ENCODE peak calls at places on chromosomes 4 and X, in five cellular contexts. S is ovary; W is CD8-positive, alpha-beta T cell; R is fibroblast of lung; L is GM23338. D is an unnamed sample.

GRCh38 chr4:87011340-87012034 is 76.7 kb downstream of the AFF1 start:
- DNase-seq in R (peak; percentile 92), W (no peak), S (no peak), L (peak; percentile 75), D (peak; percentile 45)

GRCh38 chr4:185752881-185753280 is 59.1 kb downstream of the SORBS2 start:
- DNase-seq in L (no peak), W (no peak), S (no peak), R (peak; percentile 32), D (no peak)

GRCh38 chr4:113278324-113278934 is 229.0 kb downstream of the ANK2 start:
- DNase-seq in R (peak; percentile 74), S (peak; percentile 54), W (peak; percentile 17), L (peak; percentile 93), D (peak; percentile 64)

GRCh38 chrX:10754445-10754844 is 134.1 kb upstream of the MID1 start:
- DNase-seq in L (no peak), R (no peak), W (no peak), S (no peak), D (no peak)

GRCh38 chrX:110985470-110985869 is 110.5 kb upstream of the PAK3 start:
- DNase-seq in L (no peak), W (no peak), S (no peak), R (no peak), D (no peak)

GRCh38 chrX:95063554-95063953 is 1389.5 kb downstream of the FAM133A start:
- DNase-seq in R (peak; percentile 65), W (no peak), L (no peak), S (no peak), D (no peak)

GRCh38 chr4:121189811-121190210 is 25.7 kb upstream of the TNIP3 start:
- DNase-seq in L (no peak), S (no peak), R (no peak), W (peak; percentile 41), D (no peak)

GRCh38 chr4:167826281-167826680 is 266.1 kb upstream of the ANXA10 start:
- DNase-seq in R (no peak), W (no peak), S (no peak), L (no peak), D (no peak)

GRCh38 chrX:46757593-46757992 is 1.3 kb downstream of the SLC9A7 start:
- DNase-seq in R (peak; percentile 52), S (no peak), W (no peak), L (no peak), D (no peak)

GRCh38 chrX:14351889-14352288 is 177.4 kb upstream of the GLRA2 start:
- DNase-seq in L (peak; percentile 10), S (no peak), W (no peak), R (no peak), D (no peak)

GRCh38 chrX:10906861-10907260 is 204.3 kb upstream of the HCCS start:
- DNase-seq in W (no peak), L (no peak), R (peak; percentile 25), S (no peak), D (no peak)

GRCh38 chrX:52420824-52421443 is 52.1 kb downstream of the XAGE2 start:
- DNase-seq in L (no peak), S (no peak), W (no peak), R (no peak), D (no peak)
- TF ChIP-seq CTCF in L (no peak), S (no peak), W (no peak), R (no peak), D (no peak)

GRCh38 chr4:2818351-2818939 is 25.2 kb upstream of the ADD1 start:
- DNase-seq in W (no peak), R (no peak), S (no peak), L (peak; percentile 69), D (no peak)

GRCh38 chr4:2816401-2816954 is 23.6 kb downstream of the SH3BP2 start:
- DNase-seq in W (no peak), L (no peak), R (no peak), S (no peak), D (no peak)

GRCh38 chr4:2819244-2820215 is 24.1 kb upstream of the ADD1 start:
- DNase-seq in R (no peak), S (no peak), W (no peak), L (no peak), D (no peak)

GRCh38 chr4:2817136-2817535 is 24.3 kb downstream of the SH3BP2 start:
- DNase-seq in L (no peak), W (no peak), R (no peak), S (no peak), D (no peak)

DNA sequence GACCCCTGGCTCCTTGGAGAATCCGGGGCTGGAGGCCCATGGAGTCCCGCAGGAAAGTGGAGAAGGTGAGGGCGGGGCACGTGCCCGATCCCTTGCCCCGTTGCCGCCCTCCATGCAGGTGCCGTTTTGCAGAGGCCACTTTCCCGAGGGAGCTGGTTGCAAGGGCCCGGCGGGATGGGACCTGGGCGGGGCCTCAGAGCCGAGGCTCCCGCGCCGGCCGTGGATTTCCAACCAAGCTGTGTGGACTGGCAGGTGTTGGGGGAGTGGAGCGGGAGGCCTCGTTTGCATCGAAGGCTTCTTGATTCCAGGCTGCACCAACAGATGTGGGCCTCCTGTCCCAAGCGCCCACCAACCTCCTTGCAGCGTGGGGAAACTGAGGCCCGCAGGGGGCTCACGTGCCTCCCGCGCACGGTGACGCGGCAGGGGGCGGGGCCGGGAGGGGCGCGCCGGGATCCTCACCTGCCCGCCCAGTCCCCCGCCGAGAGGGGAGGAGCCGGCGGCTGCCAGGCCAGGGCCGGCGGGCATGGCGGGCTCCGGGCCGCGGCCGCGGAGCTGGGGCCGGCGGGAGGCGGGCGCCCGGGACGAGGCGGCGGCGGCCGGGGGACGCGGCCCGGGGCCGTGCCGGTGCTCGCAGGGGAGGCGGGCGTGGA is 24.9 kb downstream of the SH3BP2 start:
- DNase-seq in W (no peak), R (no peak), L (peak; percentile 77), S (no peak), D (peak; percentile 77)
- H3K4me1 ChIP-seq in W (peaks cover 57% of the 10 kb centered on the region), R (peaks cover 5% of the 10 kb centered on the region), L (no peaks in the 10 kb centered on the region), S (peaks cover 10% of the 10 kb centered on the region), D (peaks cover 5% of the 10 kb centered on the region)

GRCh38 chr4:8274066-8274652 is 4.6 kb downstream of the HTRA3 start:
- DNase-seq in W (no peak), R (no peak), S (peak; percentile 41), L (no peak), D (no peak)
- H3K27ac ChIP-seq in W (no peak overlapping the region), R (no peak overlapping the region), S (no peak overlapping the region), L (no peak overlapping the region), D (peak overlapping the region; percentile 43)

GRCh38 chr4:118139241-118139640 is 105.0 kb downstream of the NDST3 start:
- DNase-seq in W (no peak), R (no peak), S (no peak), L (no peak), D (no peak)

GRCh38 chr4:118141240-118141639 is 107.0 kb downstream of the NDST3 start:
- DNase-seq in R (no peak), L (peak; percentile 18), S (no peak), W (no peak), D (no peak)
- TF ChIP-seq CTCF in R (no peak), L (peak; percentile 65), S (no peak), W (no peak), D (no peak)

DNA sequence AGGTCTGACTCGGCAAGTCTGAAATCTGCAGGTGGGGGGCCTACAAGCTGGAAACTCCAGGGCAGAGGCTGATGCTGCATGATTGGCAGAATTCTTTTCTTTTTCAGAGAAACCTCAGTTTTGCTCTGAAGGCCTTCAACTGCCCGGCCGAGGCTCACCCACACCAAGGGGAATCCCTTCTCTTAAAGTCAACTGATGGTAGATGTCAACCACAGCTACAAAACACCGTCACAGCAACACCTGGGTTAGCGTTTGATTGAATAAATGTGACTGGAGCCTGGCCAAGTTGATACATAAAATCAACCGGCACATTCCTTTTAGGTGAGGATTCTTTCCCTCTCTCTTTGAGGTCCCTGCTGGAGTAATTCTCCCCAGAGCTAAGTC is 15.2 kb upstream of the KIAA0232 start:
- DNase-seq in W (no peak), S (no peak), R (peak; percentile 35), L (no peak), D (peak; percentile 69)
- H3K4me1 ChIP-seq in W (peaks cover 30% of the 10 kb centered on the region), S (no peaks in the 10 kb centered on the region), R (peaks cover 2% of the 10 kb centered on the region), L (no peaks in the 10 kb centered on the region), D (peaks cover 13% of the 10 kb centered on the region)